ENCODE peak calls at places on chromosomes 4 and X, in four cellular contexts. Z is retinal pigment epithelial cell, V is cardiac fibroblast, Y is neural progenitor cell. O is an unnamed sample.
A peak's percentile ranks its signal among the peaks of the same experiment; 100 is the strongest.

GRCh38 chr4:120718979-120719566 is 203.5 kb downstream of the PRDM5 start:
- DNase-seq in Z (no peak), V (peak; percentile 62), Y (peak; percentile 56), O (peak; percentile 42)

GRCh38 chrX:3403748-3404147 is 57.3 kb upstream of the MXRA5 start:
- DNase-seq in Z (no peak), V (no peak), Y (no peak), O (no peak)

GRCh38 chrX:130197464-130197863 is 25.7 kb downstream of the RAB33A start:
- DNase-seq in Z (no peak), V (no peak), Y (no peak), O (no peak)

GRCh38 chr4:3871181-3871852 is 105.1 kb downstream of the ADRA2C start:
- DNase-seq in Z (no peak), V (no peak), Y (peak; percentile 90), O (no peak)

GRCh38 chrX:40004916-40005289 is 92.9 kb downstream of the BCOR start:
- DNase-seq in Z (no peak), V (no peak), Y (peak; percentile 28), O (no peak)

GRCh38 chr4:7330031-7330596 is 104.6 kb downstream of the PSAPL1 start:
- DNase-seq in Z (no peak), V (no peak), Y (peak; percentile 60), O (no peak)

GRCh38 chrX:111168314-111168713 is 72.3 kb downstream of the PAK3 start:
- DNase-seq in Z (no peak), V (peak; percentile 1), Y (peak; percentile 73), O (no peak)

GRCh38 chrX:120365320-120365719 is 3.4 kb downstream of the ATP1B4 start:
- DNase-seq in Z (no peak), V (peak; percentile 21), Y (peak; percentile 68), O (no peak)

GRCh38 chr4:132557660-132558059 is 591.4 kb upstream of the PCDH10 start:
- DNase-seq in Z (no peak), V (no peak), Y (peak; percentile 20), O (no peak)

GRCh38 chr4:102477657-102478056 is 23.5 kb upstream of the NFKB1 start:
- DNase-seq in Z (no peak), V (peak; percentile 49), Y (no peak), O (no peak)

GRCh38 chr4:72591547-72591946 is 22.5 kb upstream of the ADAMTS3 start:
- DNase-seq in Z (no peak), V (no peak), Y (no peak), O (no peak)

GRCh38 chrX:136608295-136608933 is 39.5 kb upstream of the CD40LG start:
- DNase-seq in Z (no peak), V (peak; percentile 24), Y (peak; percentile 42), O (peak; percentile 12)

GRCh38 chrX:9144643-9145290 is 110.8 kb upstream of the FAM9B start:
- DNase-seq in Z (no peak), V (peak; percentile 44), Y (no peak), O (no peak)

GRCh38 chrX:54495814-54496516 is at the start of gene FGD1:
- DNase-seq in Z (no peak), V (peak; percentile 52), Y (peak; percentile 85), O (peak; percentile 62)

GRCh38 chr4:176579233-176579632 is 213.5 kb downstream of the VEGFC start:
- DNase-seq in Z (no peak), V (no peak), Y (no peak), O (no peak)

GRCh38 chrX:125108926-125109325 is 210.7 kb upstream of the TEX13C start:
- DNase-seq in Z (no peak), V (no peak), Y (no peak), O (no peak)

GRCh38 chrX:125101971-125102750 is 217.5 kb upstream of the TEX13C start:
- DNase-seq in Z (no peak), V (no peak), Y (no peak), O (no peak)

DNA sequence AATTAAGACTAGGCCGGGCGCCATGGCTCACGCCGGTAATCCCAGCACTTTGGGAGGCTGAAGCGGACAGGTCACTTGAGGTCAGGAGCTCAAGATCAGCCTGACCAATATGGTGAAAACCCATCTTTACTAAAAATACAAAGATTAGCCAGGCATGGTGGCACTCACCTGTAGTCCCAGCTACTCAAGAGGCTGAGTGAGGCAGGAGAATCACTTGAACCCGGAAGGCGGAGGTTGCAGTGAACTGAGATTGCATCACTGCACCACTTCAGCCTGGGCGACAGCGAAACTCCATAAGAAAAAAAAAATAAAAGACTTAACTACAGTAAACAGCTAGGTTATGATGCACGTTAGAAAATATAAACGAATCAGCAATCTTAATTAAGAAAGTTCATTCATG is 216.0 kb upstream of the TEX13C start:
- DNase-seq in Z (no peak), V (no peak), Y (no peak), O (no peak)
- H3K4me3 ChIP-seq in Z (no peak overlapping the region), V (no peak overlapping the region), Y (no peak overlapping the region), O (no peak overlapping the region)

DNA sequence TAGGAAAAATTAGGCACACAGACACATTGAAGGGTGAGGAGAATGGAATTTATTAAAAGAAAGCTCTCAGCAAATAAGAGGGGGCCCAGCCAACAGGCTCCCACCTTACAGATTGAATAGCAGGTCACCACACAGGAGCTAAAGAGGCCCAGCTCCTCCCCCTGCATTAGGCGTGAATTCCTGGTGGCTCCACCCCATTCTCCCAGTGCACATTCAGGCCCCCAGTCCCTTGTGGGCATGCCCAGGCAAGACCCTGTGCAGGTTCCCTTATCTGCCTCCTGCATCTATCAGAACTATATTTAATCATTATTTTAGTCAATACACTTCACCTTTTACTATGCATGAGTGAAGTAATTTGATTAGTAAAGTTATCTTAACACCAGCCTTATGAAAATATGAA is 856.3 kb upstream of the NDST4 start:
- DNase-seq in Z (no peak), V (no peak), Y (peak; percentile 18), O (no peak)
- TF ChIP-seq CTCF in Z (no peak), V (no peak), Y (no peak), O (no peak)

GRCh38 chr4:57195622-57196021 is 85.4 kb upstream of the IGFBP7 start:
- DNase-seq in Z (no peak), V (no peak), Y (no peak), O (no peak)

GRCh38 chr4:57190651-57191481 is 80.7 kb upstream of the IGFBP7 start:
- DNase-seq in Z (peak; percentile 92), V (peak; percentile 55), Y (peak; percentile 64), O (peak; percentile 28)

GRCh38 chr4:57193996-57194675 is 84.0 kb upstream of the IGFBP7 start:
- DNase-seq in Z (no peak), V (no peak), Y (peak; percentile 49), O (no peak)

GRCh38 chr4:57191523-57192034 is 81.4 kb upstream of the IGFBP7 start:
- DNase-seq in Z (peak; percentile 64), V (no peak), Y (no peak), O (peak; percentile 29)

DNA sequence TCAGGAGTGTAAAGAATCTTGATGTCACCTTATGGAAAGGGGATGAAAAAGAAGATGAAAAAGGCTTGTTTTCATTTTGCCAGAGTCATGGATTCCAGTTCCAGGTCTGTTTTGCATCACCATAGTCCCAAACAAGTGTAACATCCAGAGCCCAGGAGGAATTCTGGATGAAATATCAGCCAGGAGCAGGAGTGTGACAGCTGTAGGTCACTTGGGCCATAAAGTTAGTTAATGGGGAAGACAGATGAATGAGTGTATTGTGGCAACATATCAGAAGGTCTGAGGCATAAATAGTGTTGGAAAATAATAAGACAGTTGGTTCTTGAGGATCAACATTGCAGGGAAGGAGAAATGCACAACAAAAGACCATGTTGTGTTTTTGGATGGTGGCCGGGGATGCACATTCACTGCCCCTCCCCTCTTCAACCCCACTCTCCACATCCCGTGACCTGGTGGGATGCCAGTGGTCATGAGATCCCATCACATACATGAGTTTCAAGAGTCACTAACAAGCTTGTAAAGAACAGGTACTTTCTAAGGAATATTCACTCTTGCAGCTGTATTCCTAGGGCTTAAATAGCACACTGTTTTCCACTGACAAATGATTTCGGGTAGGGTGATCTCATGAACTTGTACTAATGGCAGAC is 83.1 kb upstream of the IGFBP7 start:
- DNase-seq in Z (no peak), V (no peak), Y (no peak), O (no peak)
- H3K4me3 ChIP-seq in Z (no peak overlapping the region), V (no peak overlapping the region), Y (no peak overlapping the region), O (no peak overlapping the region)

DNA sequence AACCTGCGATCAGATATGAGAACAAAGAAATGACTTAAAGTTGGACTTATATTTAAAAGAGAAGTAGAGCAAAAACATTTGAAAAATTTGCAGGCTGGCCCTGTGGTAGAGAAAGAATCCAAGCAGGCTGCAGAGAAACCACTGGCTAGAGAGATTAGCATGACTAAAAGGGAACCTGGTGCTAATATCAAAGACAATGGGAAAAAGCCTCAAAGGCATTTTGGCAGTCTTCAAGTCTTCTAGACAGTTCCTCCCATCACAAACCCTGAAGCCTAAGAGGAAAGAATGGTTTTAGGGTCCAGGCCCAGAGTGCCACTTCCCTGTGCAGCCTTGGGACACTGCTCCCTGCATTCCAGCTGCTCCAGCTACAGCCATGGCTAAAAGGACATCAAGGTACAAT is 33.4 kb downstream of the KCTD8 start:
- DNase-seq in Z (no peak), V (no peak), Y (no peak), O (no peak)
- TF ChIP-seq CTCF in Z (no peak), V (no peak), Y (no peak), O (no peak)

DNA sequence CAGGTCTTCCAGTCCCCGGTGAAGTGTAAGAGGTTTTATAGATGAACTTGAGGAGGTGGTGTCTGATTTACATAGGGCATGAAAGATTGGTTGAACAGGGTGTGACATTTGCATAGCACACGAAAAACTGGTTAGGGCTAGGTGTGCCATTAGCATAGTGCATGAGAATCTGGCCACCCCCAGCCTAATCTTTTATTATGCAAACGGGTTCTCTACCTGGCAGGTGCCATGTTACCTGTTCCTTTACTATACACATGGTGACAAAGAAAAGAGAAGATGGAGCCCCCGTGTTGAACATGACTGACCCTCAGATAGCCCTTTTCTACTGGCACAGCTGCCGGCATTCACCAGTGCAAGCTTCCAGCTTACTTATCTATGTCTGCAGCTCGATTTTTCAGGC is 71.0 kb downstream of the UCHL1 start:
- DNase-seq in Z (no peak), V (no peak), Y (no peak), O (no peak)
- H3K4me3 ChIP-seq in Z (no peak overlapping the region), V (no peak overlapping the region), Y (no peak overlapping the region), O (no peak overlapping the region)

GRCh38 chrX:100649550-100650356 is 5.8 kb downstream of the SRPX2 start:
- DNase-seq in Z (no peak), V (peak; percentile 96), Y (peak; percentile 51), O (peak; percentile 90)

GRCh38 chrX:100648601-100649417 is 4.8 kb downstream of the SRPX2 start:
- DNase-seq in Z (no peak), V (peak; percentile 87), Y (peak; percentile 45), O (peak; percentile 91)

GRCh38 chrX:100647739-100648138 is 3.7 kb downstream of the SRPX2 start:
- DNase-seq in Z (no peak), V (no peak), Y (no peak), O (no peak)

GRCh38 chrX:100645106-100645505 is 1.1 kb downstream of the SRPX2 start:
- DNase-seq in Z (no peak), V (peak; percentile 32), Y (no peak), O (no peak)

GRCh38 chrX:100647095-100647494 is 3.1 kb downstream of the SRPX2 start:
- DNase-seq in Z (no peak), V (peak; percentile 55), Y (no peak), O (peak; percentile 45)
- TF ChIP-seq CTCF in Z (no peak), V (peak; percentile 4), Y (no peak), O (no peak)

GRCh38 chr4:89039735-89040338 is 17.1 kb downstream of the FAM13A start:
- DNase-seq in Z (no peak), V (peak; percentile 16), Y (no peak), O (peak; percentile 24)
- H3K4me3 ChIP-seq in Z (no peak overlapping the region), V (no peak overlapping the region), Y (no peak overlapping the region), O (no peak overlapping the region)

O was measured in astrocyte of the spinal cord.